ENCODE peak calls at places on chromosomes 1 and 21, in seven cellular contexts. F is activated CD4-positive, alpha-beta memory T cell treated with anti-CD3 and anti-CD28 coated beads for 36 hours; W is RWPE1; C is naive thymus-derived CD8-positive, alpha-beta T cell; K is left ventricle myocardium inferior; V is activated CD4-positive, alpha-beta T cell treated with anti-CD3 and anti-CD28 coated beads for 24 hours; H is NCI-H446 treated with DMSO at 0.1 percent for 48 hours. J is an unnamed sample.

GRCh38 chr1:228112167-228112566 is 3.1 kb upstream of the MRPL55 start:
- DNase-seq in K (no peak), F (no peak), H (no peak), C (no peak), W (no peak), V (no peak), J (no peak)

GRCh38 chr1:110645962-110646735 is 28.6 kb downstream of the KCNA3 start:
- DNase-seq in H (no peak), K (no peak), F (no peak), V (no peak), W (peak), C (no peak), J (no peak)

GRCh38 chr21:27674037-27674436 is 707.1 kb upstream of the ADAMTS5 start:
- DNase-seq in K (no peak), W (no peak), V (no peak), H (no peak), F (no peak), C (no peak), J (no peak)

GRCh38 chr1:162976628-162977027 is 92.5 kb upstream of the RGS4 start:
- DNase-seq in C (no peak), H (peak), V (no peak), F (no peak), K (no peak), W (no peak), J (peak)

GRCh38 chr1:150765229-150765976 is at the start of gene CTSS:
- DNase-seq in W (no peak), V (no peak), C (no peak), H (no peak), F (no peak), K (no peak), J (no peak)

GRCh38 chr1:246726255-246726679 is 2.1 kb downstream of the SCCPDH start:
- DNase-seq in V (no peak), F (no peak), C (no peak), K (no peak), W (no peak), H (no peak), J (no peak)

GRCh38 chr1:29123871-29124365 is at the start of gene TMEM200B:
- DNase-seq in F (peak), V (no peak), C (peak), K (peak), W (no peak), H (no peak), J (no peak)

GRCh38 chr1:185551008-185551407 is 183.2 kb upstream of the HMCN1 start:
- DNase-seq in K (no peak), W (no peak), H (no peak), F (no peak), V (no peak), C (no peak), J (no peak)

GRCh38 chr1:224512600-224513151 is 78.1 kb upstream of the WDR26 start:
- DNase-seq in F (no peak), W (no peak), H (no peak), V (no peak), K (no peak), C (no peak), J (no peak)

GRCh38 chr1:199272107-199272506 is 633.3 kb downstream of the PTPRC start:
- DNase-seq in V (no peak), H (no peak), K (no peak), C (no peak), F (no peak), W (peak), J (no peak)

GRCh38 chr21:45304945-45305344 is 17.2 kb upstream of the POFUT2 start:
- DNase-seq in C (no peak), V (no peak), H (no peak), W (no peak), K (peak), F (no peak), J (no peak)

GRCh38 chr1:63774617-63775417 is 1.0 kb downstream of the ROR1 start:
- DNase-seq in W (peak), F (peak), C (no peak), H (no peak), V (no peak), K (peak), J (no peak)

GRCh38 chr1:246214708-246215504 is 292.2 kb downstream of the SMYD3 start:
- DNase-seq in H (no peak), C (no peak), W (no peak), K (no peak), F (no peak), V (no peak), J (no peak)

GRCh38 chr1:25527946-25528595 is 15.3 kb upstream of the LDLRAP1 start:
- DNase-seq in K (no peak), V (no peak), W (no peak), H (no peak), C (no peak), F (no peak), J (no peak)

GRCh38 chr1:245923215-245923614 is 583.9 kb downstream of the SMYD3 start:
- DNase-seq in C (no peak), F (no peak), V (no peak), K (no peak), W (no peak), H (no peak), J (no peak)

GRCh38 chr21:42056996-42057689 is 14.0 kb upstream of the UMODL1 start:
- DNase-seq in K (no peak), C (no peak), V (no peak), F (no peak), H (no peak), W (peak), J (no peak)

GRCh38 chr1:10107985-10108663 is 75.4 kb downstream of the UBE4B start:
- DNase-seq in K (no peak), W (peak), H (no peak), V (no peak), F (no peak), C (no peak), J (no peak)

GRCh38 chr1:233295775-233296322 is 324 bp upstream of the PCNX2 start:
- DNase-seq in K (peak), V (peak), F (no peak), C (no peak), H (peak), W (no peak), J (no peak)

GRCh38 chr1:191152776-191153175 is 675.1 kb upstream of the BRINP3 start:
- DNase-seq in V (no peak), H (no peak), F (no peak), K (no peak), W (no peak), C (no peak), J (no peak)

GRCh38 chr1:54460346-54460745 is 54.2 kb upstream of the SSBP3 start:
- DNase-seq in W (no peak), H (no peak), K (no peak), C (peak), V (no peak), F (peak), J (no peak)

GRCh38 chr1:72060466-72060865 is 221.9 kb downstream of the NEGR1 start:
- DNase-seq in W (no peak), K (no peak), C (no peak), V (no peak), H (no peak), F (no peak), J (no peak)

GRCh38 chr1:203185585-203185984 is 919 bp downstream of the CHI3L1 start:
- DNase-seq in F (no peak), K (no peak), W (no peak), V (no peak), C (no peak), H (no peak), J (no peak)

GRCh38 chr1:70355111-70355407 is 537 bp upstream of the ANKRD13C start:
- DNase-seq in F (no peak), C (no peak), K (no peak), H (no peak), V (no peak), W (no peak), J (no peak)

GRCh38 chr1:177239792-177240191 is 69.0 kb downstream of the BRINP2 start:
- DNase-seq in K (no peak), C (no peak), H (no peak), F (no peak), V (no peak), W (no peak), J (no peak)

GRCh38 chr1:159598196-159598595 is 10.6 kb downstream of the APCS start:
- DNase-seq in H (no peak), F (no peak), C (no peak), W (peak), K (no peak), V (no peak), J (no peak)

GRCh38 chr1:17372955-17373354 is 959 bp downstream of the PADI6 start:
- DNase-seq in C (no peak), H (no peak), K (no peak), F (no peak), V (no peak), W (no peak), J (no peak)

GRCh38 chr1:10980094-10980577 is 32.3 kb upstream of the TARDBP start:
- DNase-seq in C (no peak), H (peak), F (no peak), K (peak), W (peak), V (no peak), J (no peak)